ENCODE peak calls at places on chromosomes 16 and 17, in eight cellular contexts. W, D, M, V, O, K, X and C are unnamed samples.

GRCh38 chr16:12158428-12158827 is 181.9 kb downstream of the SNX29 start:
- DNase-seq in W (peak), D (no peak), M (no peak), V (no peak), O (no peak), K (no peak), X (no peak), C (no peak)

GRCh38 chr17:27327397-27327796 is 33.5 kb downstream of the WSB1 start:
- DNase-seq in W (no peak), D (no peak), M (no peak), V (no peak), O (no peak), K (no peak), X (no peak), C (no peak)

GRCh38 chr16:48676836-48677235 is 66.9 kb upstream of the N4BP1 start:
- DNase-seq in W (peak), D (no peak), M (no peak), V (no peak), O (no peak), K (no peak), X (no peak), C (no peak)

GRCh38 chr17:48357727-48358126 is 72.3 kb downstream of the SKAP1 start:
- DNase-seq in W (peak), D (no peak), M (no peak), V (no peak), O (no peak), K (no peak), X (no peak), C (no peak)

GRCh38 chr16:69417537-69418199 is 6.8 kb upstream of the CYB5B start:
- DNase-seq in W (no peak), D (peak), M (no peak), V (no peak), O (no peak), K (no peak), X (no peak), C (peak)

GRCh38 chr16:3086596-3087242 is 12.4 kb downstream of the ZSCAN10 start:
- DNase-seq in W (no peak), D (no peak), M (no peak), V (no peak), O (no peak), K (no peak), X (no peak), C (peak)

GRCh38 chr17:78822552-78822951 is 18.1 kb downstream of the USP36 start:
- DNase-seq in W (peak), D (no peak), M (no peak), V (peak), O (no peak), K (no peak), X (no peak), C (no peak)

GRCh38 chr17:45410144-45411091 is 22.3 kb downstream of the ARHGAP27 start:
- DNase-seq in W (no peak), D (no peak), M (no peak), V (peak), O (no peak), K (no peak), X (no peak), C (no peak)

GRCh38 chr17:69468211-69468610 is 53.7 kb downstream of the MAP2K6 start:
- DNase-seq in W (no peak), D (no peak), M (no peak), V (no peak), O (no peak), K (no peak), X (no peak), C (no peak)

GRCh38 chr16:22318690-22319358 is 21.6 kb downstream of the POLR3E start:
- DNase-seq in W (peak), D (peak), M (no peak), V (peak), O (no peak), K (no peak), X (peak), C (peak)

DNA sequence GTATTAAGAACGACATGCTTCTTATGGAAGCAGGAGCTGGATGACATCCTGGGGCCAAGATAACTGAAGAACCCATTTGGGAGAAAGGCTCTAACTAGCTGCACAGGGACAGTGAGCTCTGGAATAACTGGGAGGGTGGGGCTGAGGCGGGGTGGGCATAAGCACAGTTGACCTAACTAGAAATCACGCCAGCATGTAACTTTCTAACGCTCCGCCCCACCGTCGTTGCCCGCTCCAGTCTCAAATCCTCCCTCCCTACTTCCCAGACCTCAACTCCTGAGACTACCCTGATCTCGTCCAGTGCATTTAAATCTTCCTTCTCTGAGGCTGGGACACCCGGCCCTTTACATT is 436 bp downstream of the PHB1 start:
- DNase-seq in W (no peak), D (peak), M (no peak), V (no peak), O (no peak), K (no peak), X (peak), C (no peak)
- H3K4me2 ChIP-seq in W (peak), D (peak), M (peak), V (peak), O (peak), K (peak), X (peak), C (peak)

GRCh38 chr17:74690409-74690825 is 22.3 kb downstream of the CD300LF start:
- DNase-seq in W (no peak), D (no peak), M (no peak), V (no peak), O (no peak), K (no peak), X (no peak), C (no peak)
- TF ChIP-seq RAD21 in W (no peak), D (no peak), M (no peak), V (no peak), O (no peak), K (no peak), X (no peak), C (no peak)

DNA sequence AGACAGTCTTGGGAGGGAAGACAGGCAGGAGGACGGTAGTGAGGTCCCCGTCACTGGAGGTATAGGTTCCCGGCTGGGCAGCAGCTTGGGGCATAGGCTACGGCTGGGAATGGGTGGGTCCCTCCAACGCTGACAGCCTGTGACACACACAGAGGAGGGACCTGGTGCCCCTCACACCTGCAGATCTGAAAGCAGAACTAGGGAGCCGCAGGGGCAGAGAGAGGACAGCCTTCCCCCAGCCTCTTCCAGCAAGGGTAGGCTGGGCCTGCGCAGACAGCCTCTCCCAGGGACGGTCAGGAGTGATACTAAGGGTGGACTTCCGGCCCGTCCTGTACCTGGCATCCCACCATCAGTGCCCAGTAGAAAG is 2.0 kb downstream of the P2RX1 start:
- DNase-seq in W (no peak), D (no peak), M (no peak), V (no peak), O (no peak), K (peak), X (no peak), C (no peak)
- H3K4me2 ChIP-seq in W (no peak), D (no peak), M (no peak), V (no peak), O (peak), K (peak), X (peak), C (peak)

GRCh38 chr17:18230288-18231141 is 5.1 kb downstream of the LLGL1 start:
- DNase-seq in W (no peak), D (no peak), M (no peak), V (no peak), O (no peak), K (no peak), X (no peak), C (no peak)
- TF ChIP-seq RAD21 in W (no peak), D (no peak), M (no peak), V (no peak), O (no peak), K (no peak), X (no peak), C (no peak)

GRCh38 chr17:80871341-80871740 is 120.3 kb upstream of the CHMP6 start:
- DNase-seq in W (no peak), D (no peak), M (no peak), V (no peak), O (no peak), K (no peak), X (no peak), C (no peak)

GRCh38 chr17:80872011-80872929 is 119.4 kb upstream of the CHMP6 start:
- DNase-seq in W (no peak), D (no peak), M (no peak), V (no peak), O (no peak), K (no peak), X (no peak), C (no peak)

GRCh38 chr17:80869476-80869875 is 122.2 kb upstream of the CHMP6 start:
- DNase-seq in W (no peak), D (no peak), M (no peak), V (no peak), O (no peak), K (no peak), X (no peak), C (no peak)

GRCh38 chr17:80868022-80868609 is 123.5 kb upstream of the CHMP6 start:
- DNase-seq in W (no peak), D (no peak), M (no peak), V (no peak), O (no peak), K (no peak), X (no peak), C (no peak)

GRCh38 chr17:80870401-80870800 is 121.2 kb upstream of the CHMP6 start:
- DNase-seq in W (no peak), D (no peak), M (no peak), V (no peak), O (no peak), K (no peak), X (no peak), C (no peak)
- H3K4me2 ChIP-seq in W (no peak), D (no peak), M (no peak), V (no peak), O (no peak), K (no peak), X (no peak), C (no peak)

GRCh38 chr16:26801628-26802027 is 265.1 kb upstream of the C16orf82 start:
- DNase-seq in W (no peak), D (no peak), M (no peak), V (no peak), O (no peak), K (no peak), X (no peak), C (no peak)
- TF ChIP-seq RAD21 in W (no peak), D (no peak), M (no peak), V (no peak), O (no peak), K (no peak), X (no peak), C (no peak)

GRCh38 chr16:24010440-24011089 is 174.8 kb downstream of the PRKCB start:
- DNase-seq in W (peak), D (peak), M (peak), V (peak), O (peak), K (peak), X (peak), C (peak)
- H3K4me2 ChIP-seq in W (no peak), D (no peak), M (no peak), V (no peak), O (no peak), K (peak), X (no peak), C (no peak)

DNA sequence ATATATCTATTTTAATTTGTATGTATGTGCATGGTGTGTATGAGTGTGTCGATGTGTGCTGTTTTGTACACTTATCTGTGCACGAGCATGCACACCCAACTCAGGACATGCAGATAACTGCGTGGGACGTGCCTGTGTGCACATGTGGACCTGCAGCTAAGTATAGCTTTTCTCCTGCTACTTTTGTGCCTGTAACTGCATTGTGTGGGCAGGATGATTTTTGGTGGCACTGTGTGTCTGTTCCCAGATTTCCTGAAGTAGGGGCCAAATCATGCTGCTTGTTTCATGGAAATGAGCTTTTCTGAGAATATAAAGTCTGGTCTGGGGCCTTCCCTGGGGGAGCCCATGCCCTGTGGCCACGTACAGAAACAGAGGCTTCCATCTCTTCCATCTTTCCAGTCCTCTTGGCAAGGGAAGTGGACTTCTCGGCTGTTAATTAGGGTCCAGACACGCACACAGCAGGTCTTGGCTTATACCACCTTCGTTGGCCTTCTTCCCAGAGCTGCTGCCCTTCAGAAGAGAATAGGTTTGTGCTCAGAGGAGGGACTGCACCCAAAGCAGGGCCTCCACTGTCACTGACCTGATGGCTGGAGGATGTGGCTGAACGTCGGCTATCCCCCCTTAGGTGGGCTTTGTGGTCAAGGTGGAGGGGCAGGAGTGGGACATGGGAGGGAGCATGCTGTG is 30.2 kb downstream of the SPNS3 start:
- DNase-seq in W (no peak), D (no peak), M (no peak), V (no peak), O (no peak), K (no peak), X (no peak), C (no peak)
- TF ChIP-seq RAD21 in W (no peak), D (no peak), M (no peak), V (no peak), O (no peak), K (no peak), X (no peak), C (no peak)

GRCh38 chr16:86662195-86662594 is 83.8 kb downstream of the FOXL1 start:
- DNase-seq in W (peak), D (no peak), M (no peak), V (no peak), O (no peak), K (no peak), X (no peak), C (no peak)
- H3K4me2 ChIP-seq in W (peak), D (no peak), M (no peak), V (peak), O (no peak), K (no peak), X (no peak), C (no peak)